ENCODE peak calls at places on chromosome 9, in seven cellular contexts. G is aorta; X is T-helper 17 cell; S is mammary epithelial cell; V is T-helper 9 cell; J is H54; R is CD4-positive, alpha-beta T cell. W is an unnamed sample.

GRCh38 chr9:133515240-133515610 is 9.5 kb downstream of the MYMK start:
- DNase-seq in X (no peak), S (no peak), J (no peak), V (no peak), R (no peak), G (no peak), W (no peak)

GRCh38 chr9:34318163-34318790 is 10.8 kb downstream of the KIF24 start:
- DNase-seq in G (no peak), X (no peak), J (no peak), V (no peak), R (no peak), S (no peak), W (no peak)

GRCh38 chr9:115973241-115973640 is 180.3 kb upstream of the PAPPA start:
- DNase-seq in J (no peak), V (no peak), S (peak), R (no peak), G (no peak), X (no peak), W (no peak)

GRCh38 chr9:101593345-101593744 is 1.4 kb downstream of the PPP3R2 start:
- DNase-seq in S (no peak), V (no peak), R (no peak), G (no peak), J (no peak), X (no peak), W (no peak)

GRCh38 chr9:133714606-133715294 is 23.4 kb downstream of the SARDH start:
- DNase-seq in X (no peak), S (no peak), J (no peak), V (no peak), G (peak), R (no peak), W (no peak)

GRCh38 chr9:131227112-131228058 is 48.9 kb downstream of the FAM78A start:
- DNase-seq in R (no peak), S (no peak), J (no peak), X (no peak), G (no peak), V (no peak), W (no peak)

GRCh38 chr9:75833765-75834164 is 56.7 kb upstream of the PCSK5 start:
- DNase-seq in G (no peak), J (no peak), R (no peak), S (no peak), V (no peak), X (no peak), W (no peak)

GRCh38 chr9:119224431-119224830 is 144.8 kb downstream of the BRINP1 start:
- DNase-seq in J (no peak), G (no peak), X (no peak), V (no peak), S (peak), R (no peak), W (no peak)

GRCh38 chr9:70392189-70392588 is 22.3 kb downstream of the KLF9 start:
- DNase-seq in X (no peak), R (no peak), J (no peak), G (no peak), V (no peak), S (no peak), W (no peak)

GRCh38 chr9:34177906-34178697 is 741 bp upstream of the UBAP1 start:
- DNase-seq in R (no peak), X (no peak), V (no peak), G (peak), S (no peak), J (no peak), W (no peak)

GRCh38 chr9:69976165-69976564 is 67.5 kb upstream of the MAMDC2 start:
- DNase-seq in J (peak), S (peak), X (no peak), V (no peak), G (no peak), R (no peak), W (no peak)

GRCh38 chr9:127989094-127989493 is 8.3 kb upstream of the EEIG1 start:
- DNase-seq in S (no peak), J (no peak), X (no peak), R (no peak), G (no peak), V (no peak), W (no peak)

GRCh38 chr9:79384506-79384905 is 187.3 kb upstream of the TLE4 start:
- DNase-seq in J (no peak), X (no peak), V (no peak), S (no peak), G (no peak), R (no peak), W (no peak)

GRCh38 chr9:78707481-78707977 is 410.6 kb downstream of the PSAT1 start:
- DNase-seq in S (peak), X (no peak), J (peak), G (no peak), V (no peak), R (no peak), W (no peak)

GRCh38 chr9:34985311-34985899 is 4.1 kb upstream of the DNAJB5 start:
- DNase-seq in R (peak), G (no peak), S (peak), V (peak), X (peak), J (no peak), W (no peak)

GRCh38 chr9:73042155-73042554 is 89.3 kb upstream of the ALDH1A1 start:
- DNase-seq in G (no peak), X (no peak), J (no peak), R (no peak), S (peak), V (no peak), W (no peak)

GRCh38 chr9:17204611-17205165 is 69.8 kb downstream of the CNTLN start:
- DNase-seq in J (no peak), X (no peak), R (no peak), V (no peak), S (no peak), G (peak), W (no peak)

GRCh38 chr9:109512170-109512756 is 14.2 kb upstream of the PTPN3 start:
- DNase-seq in X (no peak), V (no peak), G (no peak), S (no peak), J (no peak), R (no peak), W (no peak)

GRCh38 chr9:137038916-137039315 is 7.0 kb upstream of the FUT7 start:
- DNase-seq in V (no peak), G (no peak), X (no peak), S (no peak), R (no peak), J (no peak), W (no peak)

GRCh38 chr9:124478014-124478753 is 27.9 kb downstream of the ADGRD2 start:
- DNase-seq in G (no peak), X (no peak), J (no peak), R (no peak), S (no peak), V (no peak), W (no peak)

GRCh38 chr9:110058304-110058953 is 149.5 kb downstream of the C9orf152 start:
- DNase-seq in V (peak), X (peak), J (no peak), R (peak), G (peak), S (peak), W (peak)

GRCh38 chr9:15501179-15501578 is 9.6 kb downstream of the PSIP1 start:
- DNase-seq in G (no peak), R (no peak), J (no peak), X (no peak), S (no peak), V (no peak), W (no peak)

GRCh38 chr9:93161801-93162635 is 21.9 kb upstream of the WNK2 start:
- DNase-seq in X (no peak), V (no peak), S (no peak), G (no peak), J (no peak), R (no peak), W (no peak)

GRCh38 chr9:76216161-76216649 is 178.0 kb downstream of the RFK start:
- DNase-seq in J (peak), X (no peak), S (peak), G (no peak), R (no peak), V (no peak), W (no peak)

GRCh38 chr9:87499455-87500015 is 1.9 kb downstream of the DAPK1 start:
- DNase-seq in R (no peak), G (no peak), S (no peak), V (no peak), X (no peak), J (no peak), W (no peak)

GRCh38 chr9:4832786-4833579 is 40.2 kb downstream of the RCL1 start:
- DNase-seq in X (no peak), S (peak), G (no peak), V (no peak), J (peak), R (no peak), W (no peak)

GRCh38 chr9:80156725-80157124 is 585.0 kb downstream of the TLE4 start:
- DNase-seq in R (no peak), G (no peak), V (no peak), J (no peak), S (no peak), X (no peak), W (no peak)

GRCh38 chr9:129483467-129484324 is 137.2 kb downstream of the C9orf50 start:
- DNase-seq in G (peak), V (peak), X (peak), R (no peak), S (peak), J (no peak), W (no peak)

GRCh38 chr9:114038724-114039313 is 39.3 kb downstream of the AMBP start:
- DNase-seq in G (no peak), X (no peak), J (no peak), S (no peak), R (no peak), V (no peak), W (no peak)

GRCh38 chr9:81693639-81694378 is 4.5 kb upstream of the TLE1 start:
- DNase-seq in R (no peak), S (no peak), V (no peak), J (no peak), X (no peak), G (no peak), W (no peak)

GRCh38 chr9:128374221-128374675 is 3.1 kb downstream of the URM1 start:
- DNase-seq in G (no peak), S (no peak), R (no peak), X (no peak), V (no peak), J (no peak), W (no peak)

GRCh38 chr9:127539982-127540663 is 72.0 kb upstream of the STXBP1 start:
- DNase-seq in X (no peak), J (no peak), V (no peak), S (no peak), R (no peak), G (no peak), W (no peak)

GRCh38 chr9:22740781-22741180 is 294.2 kb downstream of the DMRTA1 start:
- DNase-seq in V (no peak), G (no peak), R (no peak), S (no peak), X (no peak), J (no peak), W (no peak)

GRCh38 chr9:131447148-131447547 is 53.3 kb downstream of the PRRC2B start:
- DNase-seq in R (no peak), J (no peak), G (no peak), X (no peak), S (peak), V (no peak), W (no peak)

GRCh38 chr9:126663661-126664072 is 49.9 kb downstream of the LMX1B start:
- DNase-seq in X (no peak), V (no peak), R (no peak), G (no peak), J (no peak), S (no peak), W (no peak)

GRCh38 chr9:98162638-98163037 is 29.8 kb downstream of the CORO2A start:
- DNase-seq in X (no peak), V (no peak), S (peak), R (no peak), G (no peak), J (no peak), W (no peak)

GRCh38 chr9:122261469-122261881 is 3.2 kb downstream of the RBM18 start:
- DNase-seq in J (no peak), S (peak), G (peak), R (no peak), V (no peak), X (no peak), W (no peak)

GRCh38 chr9:95511952-95512750 is 4.6 kb downstream of the PTCH1 start:
- DNase-seq in R (no peak), X (no peak), J (no peak), V (no peak), S (no peak), G (no peak), W (no peak)

GRCh38 chr9:6590329-6590728 is 55.2 kb downstream of the GLDC start:
- DNase-seq in G (no peak), R (no peak), J (no peak), X (no peak), V (no peak), S (no peak), W (no peak)

GRCh38 chr9:90969021-90969675 is 167.5 kb downstream of the SYK start:
- DNase-seq in G (no peak), X (no peak), S (peak), R (no peak), V (no peak), J (no peak), W (no peak)